ENCODE peak calls at places on chromosome 13, in ten cellular contexts. X is ovary; Q is GM23338; T is cardiac muscle cell; A is fibroblast of villous mesenchyme; N is A673; R is CD4-positive, CD25-positive, alpha-beta regulatory T cell; S is right lobe of liver; M is uterus; U is IMR-90. Y is an unnamed sample.

GRCh38 chr13:73893833-73894232 is 240.4 kb downstream of the KLF12 start:
- DNase-seq in X (no peak), Q (no peak), T (no peak), A (no peak), N (no peak), R (no peak), S (no peak), M (no peak), U (no peak), Y (no peak)

GRCh38 chr13:31046711-31047279 is 114.3 kb downstream of the TEX26 start:
- DNase-seq in X (peak; percentile 46), Q (no peak), T (peak; percentile 57), A (peak; percentile 82), N (peak; percentile 91), R (no peak), S (no peak), M (peak; percentile 50), U (peak; percentile 68), Y (peak; percentile 57)

GRCh38 chr13:44249439-44249838 is 124.2 kb upstream of the SERP2 start:
- DNase-seq in X (peak; percentile 57), Q (no peak), T (no peak), A (peak; percentile 84), N (no peak), R (no peak), S (no peak), M (peak; percentile 66), U (peak; percentile 77), Y (peak; percentile 84)

GRCh38 chr13:102770435-102770834 is 3.2 kb downstream of the TEX30 start:
- DNase-seq in X (no peak), Q (no peak), T (no peak), A (no peak), N (no peak), R (no peak), S (no peak), M (no peak), U (no peak), Y (no peak)

GRCh38 chr13:88339271-88339741 is 668.1 kb downstream of the SLITRK5 start:
- DNase-seq in X (no peak), Q (no peak), T (peak; percentile 9), A (no peak), N (no peak), R (no peak), S (no peak), M (no peak), U (no peak), Y (no peak)

GRCh38 chr13:93368705-93369104 is 142.1 kb downstream of the GPC6 start:
- DNase-seq in X (no peak), Q (no peak), T (no peak), A (no peak), N (peak; percentile 60), R (no peak), S (no peak), M (no peak), U (no peak), Y (no peak)

GRCh38 chr13:33197551-33197971 is 88.0 kb downstream of the STARD13 start:
- DNase-seq in X (no peak), Q (no peak), T (no peak), A (peak; percentile 79), N (peak; percentile 94), R (no peak), S (no peak), M (no peak), U (no peak), Y (no peak)

GRCh38 chr13:70623260-70623659 is 515.0 kb upstream of the KLHL1 start:
- DNase-seq in X (no peak), Q (no peak), T (no peak), A (peak; percentile 1), N (peak; percentile 10), R (no peak), S (no peak), M (no peak), U (peak; percentile 0), Y (no peak)

GRCh38 chr13:89878904-89879303 is 1468.6 kb upstream of the MIR17HG start:
- DNase-seq in X (no peak), Q (no peak), T (no peak), A (no peak), N (no peak), R (no peak), S (no peak), M (no peak), U (no peak), Y (no peak)

GRCh38 chr13:94700536-94700935 is 11.8 kb downstream of the SOX21 start:
- DNase-seq in X (no peak), Q (no peak), T (no peak), A (no peak), N (no peak), R (no peak), S (no peak), M (no peak), U (no peak), Y (no peak)

GRCh38 chr13:100506154-100506553 is 82.4 kb downstream of the GGACT start:
- DNase-seq in X (no peak), Q (no peak), T (no peak), A (no peak), N (no peak), R (no peak), S (no peak), M (no peak), U (no peak), Y (no peak)

GRCh38 chr13:104580931-104581330 is 1514.7 kb upstream of the SLC10A2 start:
- DNase-seq in X (no peak), Q (no peak), T (no peak), A (no peak), N (no peak), R (no peak), S (no peak), M (no peak), U (no peak), Y (no peak)

GRCh38 chr13:74040200-74040599 is 94.0 kb downstream of the KLF12 start:
- DNase-seq in X (no peak), Q (peak; percentile 91), T (peak; percentile 76), A (no peak), N (peak; percentile 58), R (no peak), S (peak; percentile 21), M (no peak), U (peak; percentile 31), Y (no peak)

GRCh38 chr13:39016789-39017188 is 21.1 kb downstream of the PROSER1 start:
- DNase-seq in X (no peak), Q (peak; percentile 65), T (peak; percentile 21), A (peak; percentile 24), N (peak; percentile 56), R (no peak), S (no peak), M (no peak), U (peak; percentile 8), Y (no peak)

GRCh38 chr13:51632643-51633357 is 48.5 kb downstream of the WDFY2 start:
- DNase-seq in X (no peak), Q (peak; percentile 54), T (no peak), A (no peak), N (peak; percentile 78), R (no peak), S (no peak), M (no peak), U (no peak), Y (no peak)

DNA sequence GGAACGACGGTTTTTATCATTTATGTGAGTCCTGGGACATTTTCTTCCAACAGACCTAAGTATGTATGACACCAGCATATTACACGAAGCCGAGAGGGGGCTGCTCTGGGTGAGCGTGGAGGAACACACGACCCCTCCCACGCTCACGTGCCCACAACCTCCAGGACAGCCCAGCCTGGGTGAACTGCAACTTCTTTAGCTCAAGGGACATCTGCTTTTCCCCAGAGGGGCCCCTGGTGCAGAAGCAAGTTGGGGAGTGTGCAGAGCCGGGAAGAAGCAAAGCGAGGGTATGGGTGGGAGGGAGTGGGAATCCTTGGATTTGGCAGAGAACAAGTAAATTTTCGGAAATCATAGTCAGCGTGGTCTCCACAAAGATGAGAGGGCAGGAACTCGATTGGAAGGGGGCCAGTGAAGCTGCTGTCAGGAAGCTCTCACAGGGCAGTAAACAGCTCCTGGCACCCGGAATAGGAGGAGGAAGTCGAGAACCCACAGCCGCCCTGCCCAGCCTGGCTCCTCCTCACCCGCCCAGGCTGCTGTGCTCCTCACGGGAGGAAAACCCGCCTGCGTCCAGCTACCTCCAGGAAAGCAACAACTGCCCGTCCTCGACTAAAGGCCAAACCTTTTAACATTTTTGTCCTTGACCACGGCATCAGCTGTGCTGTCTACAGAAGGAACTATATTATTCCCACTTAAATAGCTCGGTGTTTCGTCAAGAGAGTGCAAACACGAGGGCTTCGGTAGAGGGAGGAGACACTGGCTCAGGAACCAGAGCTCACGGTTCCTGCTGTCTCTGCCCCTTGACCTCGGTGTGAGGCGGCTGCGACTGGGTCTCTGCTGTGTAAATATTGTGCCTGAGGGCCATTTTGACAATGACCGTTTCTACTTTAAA is 17.2 kb upstream of the CFAP97D2 start:
- DNase-seq in X (peak; percentile 52), Q (no peak), T (no peak), A (peak; percentile 34), N (peak; percentile 60), R (peak; percentile 24), S (peak; percentile 52), M (peak; percentile 58), U (peak; percentile 19), Y (no peak)
- H3K4me3 ChIP-seq in X (no peak overlapping the region), Q (no peak overlapping the region), T (no peak overlapping the region), A (peak overlapping the region; percentile 21), N (no peak overlapping the region), R (peak overlapping the region; percentile 58), S (no peak overlapping the region), M (no peak overlapping the region), U (no peak overlapping the region), Y (no peak overlapping the region)

GRCh38 chr13:113001251-113002140 is 32.5 kb downstream of the MCF2L start:
- DNase-seq in X (no peak), Q (peak; percentile 36), T (peak; percentile 91), A (peak; percentile 3), N (peak; percentile 77), R (no peak), S (no peak), M (no peak), U (peak; percentile 3), Y (peak; percentile 22)
- H3K4me3 ChIP-seq in X (no peak overlapping the region), Q (no peak overlapping the region), T (no peak overlapping the region), A (no peak overlapping the region), N (peak overlapping the region; percentile 42), R (no peak overlapping the region), S (no peak overlapping the region), M (no peak overlapping the region), U (no peak overlapping the region), Y (peak overlapping the region; percentile 40)

DNA sequence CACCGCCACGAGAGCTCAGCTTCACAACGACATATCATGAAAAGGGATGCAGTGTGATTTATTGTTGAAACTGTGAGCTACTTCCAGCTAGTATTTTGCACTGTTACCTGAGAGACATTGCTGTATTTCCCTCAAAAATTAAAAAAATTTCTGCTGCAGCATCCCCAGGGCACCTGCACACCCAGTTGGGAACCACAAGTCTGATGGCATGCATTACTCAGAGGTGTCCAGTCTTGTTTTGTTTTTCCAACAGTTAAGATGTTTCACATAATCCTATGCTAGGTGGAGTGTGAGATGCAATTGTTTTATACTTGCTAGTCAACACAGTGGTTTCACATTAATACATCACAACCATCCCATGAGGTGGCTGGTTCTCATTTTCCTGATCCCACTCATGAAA is 285.2 kb downstream of the SHISA2 start:
- DNase-seq in X (no peak), Q (no peak), T (no peak), A (no peak), N (no peak), R (no peak), S (no peak), M (no peak), U (no peak), Y (no peak)
- H3K4me3 ChIP-seq in X (no peak overlapping the region), Q (no peak overlapping the region), T (no peak overlapping the region), A (no peak overlapping the region), N (no peak overlapping the region), R (no peak overlapping the region), S (no peak overlapping the region), M (no peak overlapping the region), U (no peak overlapping the region), Y (no peak overlapping the region)

DNA sequence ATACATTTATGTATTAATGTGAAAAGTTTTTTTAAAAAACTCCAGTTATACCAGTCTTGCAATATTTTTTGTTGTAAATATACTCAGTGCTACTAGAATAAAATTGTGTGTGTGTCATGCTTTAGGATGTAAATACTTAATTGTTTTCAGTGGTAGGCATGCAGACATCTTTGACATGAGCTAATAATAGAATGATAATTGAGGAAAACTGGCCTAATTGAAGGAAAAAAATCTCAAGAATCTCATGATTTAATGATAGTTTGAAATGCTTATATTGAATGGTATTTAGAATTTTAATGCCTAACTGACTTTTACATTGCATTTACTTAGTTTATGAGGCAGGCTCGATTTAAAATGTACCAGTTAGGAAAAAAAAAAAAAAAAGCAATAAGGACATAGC is 3.2 kb upstream of the MAB21L1 start:
- DNase-seq in X (no peak), Q (no peak), T (no peak), A (no peak), N (no peak), R (no peak), S (no peak), M (no peak), U (no peak), Y (no peak)
- H3K4me3 ChIP-seq in X (no peak overlapping the region), Q (peak overlapping the region; percentile 63), T (no peak overlapping the region), A (no peak overlapping the region), N (no peak overlapping the region), R (no peak overlapping the region), S (no peak overlapping the region), M (no peak overlapping the region), U (no peak overlapping the region), Y (no peak overlapping the region)